ENCODE peak calls at places on chromosomes 6 and 20, in five cellular contexts. G, I, U, H and K are unnamed samples.

GRCh38 chr6:14732845-14733757 is 512.8 kb upstream of the JARID2 start:
- DNase-seq in G (no peak), I (no peak), U (peak), H (peak), K (peak)

GRCh38 chr6:61682562-61682961 is 603.5 kb downstream of the KHDRBS2 start:
- DNase-seq in G (no peak), I (no peak), U (no peak), H (no peak), K (no peak)

GRCh38 chr6:12148317-12148801 is 136.2 kb downstream of the HIVEP1 start:
- DNase-seq in G (no peak), I (no peak), U (peak), H (no peak), K (no peak)

GRCh38 chr6:170464524-170464979 is 88.6 kb downstream of the PSMB1 start:
- DNase-seq in G (no peak), I (no peak), U (no peak), H (no peak), K (no peak)

GRCh38 chr6:156585859-156586258 is 191.3 kb upstream of the ARID1B start:
- DNase-seq in G (no peak), I (no peak), U (no peak), H (no peak), K (no peak)

GRCh38 chr20:7094438-7094997 is 327.0 kb downstream of the BMP2 start:
- DNase-seq in G (peak), I (peak), U (peak), H (no peak), K (peak)

GRCh38 chr20:56437196-56437960 is 25.3 kb downstream of the CASS4 start:
- DNase-seq in G (no peak), I (no peak), U (no peak), H (no peak), K (no peak)

GRCh38 chr20:10672579-10673127 is 1.1 kb downstream of the JAG1 start:
- DNase-seq in G (no peak), I (peak), U (peak), H (peak), K (no peak)

GRCh38 chr6:145241039-145241438 is 494.3 kb downstream of the EPM2A start:
- DNase-seq in G (no peak), I (no peak), U (peak), H (no peak), K (no peak)

GRCh38 chr6:110518281-110518623 is 41.8 kb upstream of the SLC22A16 start:
- DNase-seq in G (no peak), I (no peak), U (peak), H (no peak), K (no peak)

GRCh38 chr6:45696738-45697137 is 318.9 kb downstream of the CLIC5 start:
- DNase-seq in G (no peak), I (no peak), U (no peak), H (no peak), K (no peak)

GRCh38 chr6:100657678-100658330 is 193.1 kb upstream of the SIM1 start:
- DNase-seq in G (no peak), I (no peak), U (peak), H (no peak), K (no peak)

GRCh38 chr6:142985286-142985685 is 40.3 kb upstream of the HIVEP2 start:
- DNase-seq in G (no peak), I (no peak), U (no peak), H (no peak), K (no peak)

GRCh38 chr6:12751694-12752304 is 35.2 kb downstream of the PHACTR1 start:
- DNase-seq in G (peak), I (peak), U (peak), H (peak), K (peak)

GRCh38 chr6:2839982-2840793 is 1.5 kb downstream of the SERPINB1 start:
- DNase-seq in G (no peak), I (no peak), U (no peak), H (no peak), K (no peak)

GRCh38 chr6:137112067-137112355 is 61.4 kb downstream of the IL22RA2 start:
- DNase-seq in G (no peak), I (no peak), U (peak), H (peak), K (no peak)

GRCh38 chr20:48210111-48211029 is 425.1 kb upstream of the SULF2 start:
- DNase-seq in G (no peak), I (no peak), U (no peak), H (no peak), K (no peak)

GRCh38 chr20:32332614-32333013 is 25.5 kb upstream of the ASXL1 start:
- DNase-seq in G (no peak), I (no peak), U (no peak), H (peak), K (no peak)

GRCh38 chr6:56357616-56358373 is 110.4 kb upstream of the COL21A1 start:
- DNase-seq in G (no peak), I (no peak), U (no peak), H (no peak), K (no peak)

GRCh38 chr20:50744143-50744792 is 12.9 kb downstream of the PARD6B start:
- DNase-seq in G (no peak), I (peak), U (peak), H (peak), K (peak)

GRCh38 chr6:15247750-15248450 is 2.0 kb downstream of the JARID2 start:
- DNase-seq in G (no peak), I (peak), U (peak), H (no peak), K (peak)

GRCh38 chr20:10853176-10853575 is 179.4 kb upstream of the JAG1 start:
- DNase-seq in G (peak), I (no peak), U (no peak), H (no peak), K (no peak)

GRCh38 chr6:7540595-7540994 is 876 bp upstream of the DSP start:
- DNase-seq in G (no peak), I (no peak), U (peak), H (peak), K (peak)

GRCh38 chr6:69232506-69233194 is 564.2 kb downstream of the LMBRD1 start:
- DNase-seq in G (peak), I (peak), U (peak), H (peak), K (peak)

GRCh38 chr6:83978324-83978734 is 55.2 kb upstream of the MRAP2 start:
- DNase-seq in G (no peak), I (no peak), U (no peak), H (no peak), K (no peak)

GRCh38 chr6:46985943-46986342 is 56.2 kb downstream of the ADGRF1 start:
- DNase-seq in G (no peak), I (no peak), U (peak), H (no peak), K (no peak)

GRCh38 chr20:10611357-10611756 is 62.4 kb downstream of the JAG1 start:
- DNase-seq in G (no peak), I (peak), U (peak), H (peak), K (peak)

GRCh38 chr20:46343358-46344357 is 35.4 kb upstream of the CDH22 start:
- DNase-seq in G (no peak), I (no peak), U (no peak), H (no peak), K (no peak)

GRCh38 chr6:121615493-121615892 is 180.0 kb downstream of the GJA1 start:
- DNase-seq in G (no peak), I (no peak), U (no peak), H (no peak), K (no peak)

GRCh38 chr6:114085206-114085605 is 114.3 kb upstream of the HDAC2 start:
- DNase-seq in G (no peak), I (no peak), U (no peak), H (no peak), K (no peak)

GRCh38 chr20:7285918-7286556 is 518.6 kb downstream of the BMP2 start:
- DNase-seq in G (peak), I (peak), U (peak), H (peak), K (peak)

GRCh38 chr6:144434308-144434990 is 149.3 kb downstream of the UTRN start:
- DNase-seq in G (no peak), I (no peak), U (peak), H (peak), K (no peak)

GRCh38 chr6:56417823-56418222 is 170.4 kb upstream of the COL21A1 start:
- DNase-seq in G (no peak), I (no peak), U (no peak), H (no peak), K (no peak)

GRCh38 chr6:162058281-162058875 is 669.2 kb downstream of the PRKN start:
- DNase-seq in G (no peak), I (no peak), U (no peak), H (peak), K (no peak)

GRCh38 chr6:148448371-148449010 is 105.9 kb downstream of the SASH1 start:
- DNase-seq in G (no peak), I (no peak), U (no peak), H (no peak), K (no peak)

GRCh38 chr6:148453906-148454305 is 111.3 kb downstream of the SASH1 start:
- DNase-seq in G (no peak), I (no peak), U (no peak), H (no peak), K (no peak)

GRCh38 chr6:148450866-148451265 is 108.2 kb downstream of the SASH1 start:
- DNase-seq in G (no peak), I (no peak), U (no peak), H (peak), K (no peak)

GRCh38 chr6:148452921-148453320 is 110.3 kb downstream of the SASH1 start:
- DNase-seq in G (no peak), I (no peak), U (no peak), H (no peak), K (no peak)

DNA sequence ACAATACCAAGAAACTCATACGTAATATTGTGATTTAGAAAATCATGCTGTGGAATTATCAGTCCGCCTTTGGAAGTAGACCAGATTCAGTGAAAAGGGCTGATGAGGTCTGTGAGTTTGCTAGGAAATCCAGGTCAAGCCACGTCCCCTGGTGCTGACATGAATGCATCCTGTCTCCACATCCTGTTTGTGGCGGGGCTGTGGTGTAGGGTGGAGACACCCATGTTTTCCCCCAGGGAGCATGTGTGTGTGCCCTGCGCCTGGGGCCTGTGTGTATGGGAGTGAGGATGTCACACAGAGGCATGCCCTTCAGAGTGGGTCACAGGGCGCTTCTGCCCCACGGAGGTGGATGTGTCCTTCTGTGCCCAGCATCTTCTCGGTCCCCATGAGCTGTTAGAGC is 109.1 kb downstream of the SASH1 start:
- DNase-seq in G (no peak), I (no peak), U (no peak), H (no peak), K (no peak)
- H2BK12ac ChIP-seq in G (no peak), I (no peak), U (peak), H (no peak), K (no peak)

DNA sequence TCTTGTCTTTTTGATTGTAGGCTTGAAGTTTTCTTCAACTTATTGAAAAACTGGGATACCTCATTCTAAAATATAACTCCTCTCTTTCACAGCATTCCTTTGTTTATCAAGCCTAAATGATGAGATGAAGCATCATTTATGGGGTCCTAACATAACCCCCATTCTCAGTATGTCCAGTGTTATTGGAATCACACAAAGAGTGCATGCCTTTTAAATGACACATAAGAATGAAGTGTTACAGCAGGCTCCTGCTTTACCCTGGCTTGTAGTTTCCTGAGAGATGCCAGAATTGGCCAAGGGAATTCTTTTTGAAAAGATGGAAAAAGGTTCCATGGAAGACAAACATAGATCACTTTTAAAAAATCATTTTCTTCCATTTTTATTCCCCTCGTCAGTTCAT is 502.4 kb downstream of the BCKDHB start:
- DNase-seq in G (no peak), I (no peak), U (peak), H (no peak), K (no peak)
- H2BK12ac ChIP-seq in G (no peak), I (no peak), U (no peak), H (no peak), K (no peak)

DNA sequence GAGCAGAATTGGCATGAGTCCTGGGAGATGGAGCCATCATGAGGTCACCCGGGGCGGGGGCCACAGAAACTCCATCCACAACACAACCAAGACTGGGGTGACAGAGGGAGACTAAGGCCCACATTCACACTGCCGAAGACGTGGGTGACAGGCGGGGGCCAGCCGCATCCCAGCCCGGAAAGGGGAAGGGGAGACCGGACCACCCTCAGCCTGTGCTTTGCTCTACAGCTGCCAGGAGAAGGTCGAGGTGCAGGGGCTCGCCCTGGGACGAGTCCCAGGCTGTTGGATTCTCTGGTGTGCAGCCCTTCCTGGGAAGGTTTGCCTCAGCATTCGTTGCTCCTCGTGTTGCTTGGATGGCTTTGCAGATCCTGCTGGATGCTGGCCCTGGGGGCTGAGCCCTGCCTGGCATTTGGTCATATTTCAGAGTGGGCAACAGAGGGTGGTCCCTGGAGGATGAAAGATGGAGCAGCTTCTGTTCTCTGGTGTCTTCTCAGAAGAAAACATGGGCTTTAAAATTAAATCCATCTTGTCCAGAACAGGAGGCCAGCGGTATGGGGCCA is 328.9 kb downstream of the TAF4 start:
- DNase-seq in G (no peak), I (no peak), U (no peak), H (no peak), K (no peak)
- H2BK12ac ChIP-seq in G (no peak), I (no peak), U (no peak), H (no peak), K (no peak)

DNA sequence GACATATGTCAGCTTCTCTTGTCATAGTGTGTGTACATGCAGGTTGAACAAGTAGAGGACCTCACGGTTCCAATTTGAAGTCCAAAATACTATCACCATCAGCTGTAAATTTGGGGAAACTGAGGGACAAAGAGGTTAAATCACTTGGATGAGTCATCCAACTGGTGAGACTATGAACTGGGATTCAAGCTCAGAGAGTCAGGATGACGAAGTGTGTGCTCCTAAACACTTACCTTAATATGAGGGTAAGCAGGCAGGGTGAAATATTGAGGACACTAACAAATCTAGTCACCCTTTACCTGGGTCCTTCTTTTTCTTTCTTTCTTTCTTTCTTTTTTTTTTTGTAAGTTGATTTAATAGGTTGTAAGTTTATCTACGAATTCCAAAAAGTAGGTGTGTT is 198.3 kb downstream of the KCNQ5 start:
- DNase-seq in G (no peak), I (no peak), U (no peak), H (no peak), K (no peak)
- H2BK12ac ChIP-seq in G (no peak), I (no peak), U (no peak), H (no peak), K (no peak)

GRCh38 chr6:34366639-34366921 is 25.9 kb downstream of the NUDT3 start:
- DNase-seq in G (no peak), I (no peak), U (no peak), H (no peak), K (no peak)

GRCh38 chr6:34374112-34374907 is 18.2 kb downstream of the NUDT3 start:
- DNase-seq in G (no peak), I (no peak), U (no peak), H (no peak), K (no peak)

GRCh38 chr6:34370371-34370770 is 22.1 kb downstream of the NUDT3 start:
- DNase-seq in G (no peak), I (no peak), U (no peak), H (no peak), K (no peak)

GRCh38 chr6:34373511-34373910 is 19.0 kb downstream of the NUDT3 start:
- DNase-seq in G (no peak), I (no peak), U (no peak), H (no peak), K (no peak)

GRCh38 chr6:34369385-34369784 is 23.1 kb downstream of the NUDT3 start:
- DNase-seq in G (no peak), I (no peak), U (no peak), H (no peak), K (no peak)
- H2BK12ac ChIP-seq in G (no peak), I (no peak), U (no peak), H (no peak), K (no peak)